ENCODE peak calls at places on chromosome 13, in nine cellular contexts. One of them, this sample, is unnamed. For H3K4me1 and H3K36me3, the result is how much of the 10 kb centered on the place peaks cover.

GRCh38 chr13:26991508-26992181 is 180.0 kb downstream of the USP12 start:
- DNase-seq in thyroid gland: no peak
- DNase-seq in aorta: no peak
- DNase-seq in IMR-90: peak
- DNase-seq in CD8-positive, alpha-beta memory T cell: peak
- DNase-seq in small intestine: no peak
- DNase-seq in colonic mucosa: no peak
- DNase-seq in lower lobe of right lung: no peak
- DNase-seq in OCI-LY7: no peak
- DNase-seq in this sample: no peak

GRCh38 chr13:67632590-67632989 is 402.5 kb upstream of the PCDH9 start:
- DNase-seq in OCI-LY7: no peak
- DNase-seq in small intestine: no peak
- DNase-seq in colonic mucosa: no peak
- DNase-seq in lower lobe of right lung: no peak
- DNase-seq in IMR-90: peak
- DNase-seq in thyroid gland: no peak
- DNase-seq in aorta: no peak
- DNase-seq in CD8-positive, alpha-beta memory T cell: no peak
- DNase-seq in this sample: no peak

GRCh38 chr13:96229356-96229755 is 139.4 kb downstream of the HS6ST3 start:
- DNase-seq in CD8-positive, alpha-beta memory T cell: no peak
- DNase-seq in lower lobe of right lung: no peak
- DNase-seq in small intestine: peak
- DNase-seq in IMR-90: no peak
- DNase-seq in thyroid gland: no peak
- DNase-seq in aorta: no peak
- DNase-seq in OCI-LY7: peak
- DNase-seq in colonic mucosa: no peak
- DNase-seq in this sample: no peak

GRCh38 chr13:33286143-33286542 is 588 bp upstream of the STARD13 start:
- DNase-seq in aorta: no peak
- DNase-seq in colonic mucosa: peak
- DNase-seq in small intestine: peak
- DNase-seq in thyroid gland: peak
- DNase-seq in OCI-LY7: no peak
- DNase-seq in IMR-90: no peak
- DNase-seq in lower lobe of right lung: no peak
- DNase-seq in CD8-positive, alpha-beta memory T cell: no peak
- DNase-seq in this sample: no peak

GRCh38 chr13:27712421-27712820 is 79.9 kb upstream of the GSX1 start:
- DNase-seq in small intestine: peak
- DNase-seq in OCI-LY7: peak
- DNase-seq in IMR-90: no peak
- DNase-seq in thyroid gland: peak
- DNase-seq in CD8-positive, alpha-beta memory T cell: no peak
- DNase-seq in colonic mucosa: no peak
- DNase-seq in aorta: no peak
- DNase-seq in lower lobe of right lung: no peak
- DNase-seq in this sample: no peak

GRCh38 chr13:31225998-31226675 is 26.4 kb downstream of the B3GLCT start:
- DNase-seq in lower lobe of right lung: no peak
- DNase-seq in aorta: no peak
- DNase-seq in IMR-90: no peak
- DNase-seq in small intestine: no peak
- DNase-seq in CD8-positive, alpha-beta memory T cell: no peak
- DNase-seq in OCI-LY7: no peak
- DNase-seq in thyroid gland: no peak
- DNase-seq in colonic mucosa: no peak
- DNase-seq in this sample: no peak

GRCh38 chr13:50422181-50423148 is 407.2 kb downstream of the KCNRG start:
- DNase-seq in IMR-90: no peak
- DNase-seq in lower lobe of right lung: no peak
- DNase-seq in aorta: no peak
- DNase-seq in OCI-LY7: no peak
- DNase-seq in colonic mucosa: no peak
- DNase-seq in small intestine: peak
- DNase-seq in CD8-positive, alpha-beta memory T cell: no peak
- DNase-seq in thyroid gland: no peak
- DNase-seq in this sample: no peak

GRCh38 chr13:53138369-53139036 is 109.9 kb downstream of the OLFM4 start:
- DNase-seq in OCI-LY7: no peak
- DNase-seq in aorta: peak
- DNase-seq in colonic mucosa: no peak
- DNase-seq in IMR-90: peak
- DNase-seq in small intestine: no peak
- DNase-seq in thyroid gland: peak
- DNase-seq in lower lobe of right lung: no peak
- DNase-seq in CD8-positive, alpha-beta memory T cell: no peak
- DNase-seq in this sample: peak

GRCh38 chr13:25085125-25085742 is 10.7 kb upstream of the PABPC3 start:
- DNase-seq in OCI-LY7: peak
- DNase-seq in CD8-positive, alpha-beta memory T cell: no peak
- DNase-seq in small intestine: peak
- DNase-seq in aorta: no peak
- DNase-seq in colonic mucosa: peak
- DNase-seq in thyroid gland: peak
- DNase-seq in lower lobe of right lung: no peak
- DNase-seq in IMR-90: peak
- DNase-seq in this sample: no peak

GRCh38 chr13:73991384-73991783 is 142.8 kb downstream of the KLF12 start:
- DNase-seq in small intestine: no peak
- DNase-seq in aorta: no peak
- DNase-seq in CD8-positive, alpha-beta memory T cell: no peak
- DNase-seq in lower lobe of right lung: no peak
- DNase-seq in thyroid gland: no peak
- DNase-seq in OCI-LY7: peak
- DNase-seq in colonic mucosa: no peak
- DNase-seq in IMR-90: no peak
- DNase-seq in this sample: no peak

GRCh38 chr13:73996569-73996968 is 137.6 kb downstream of the KLF12 start:
- DNase-seq in OCI-LY7: no peak
- DNase-seq in aorta: no peak
- DNase-seq in colonic mucosa: no peak
- DNase-seq in lower lobe of right lung: no peak
- DNase-seq in IMR-90: no peak
- DNase-seq in thyroid gland: no peak
- DNase-seq in small intestine: no peak
- DNase-seq in CD8-positive, alpha-beta memory T cell: no peak
- DNase-seq in this sample: no peak

GRCh38 chr13:73991884-73992283 is 142.3 kb downstream of the KLF12 start:
- DNase-seq in small intestine: no peak
- DNase-seq in IMR-90: no peak
- DNase-seq in aorta: no peak
- DNase-seq in thyroid gland: no peak
- DNase-seq in OCI-LY7: peak
- DNase-seq in lower lobe of right lung: no peak
- DNase-seq in CD8-positive, alpha-beta memory T cell: no peak
- DNase-seq in colonic mucosa: no peak
- DNase-seq in this sample: no peak

GRCh38 chr13:73995752-73996151 is 138.5 kb downstream of the KLF12 start:
- DNase-seq in thyroid gland: no peak
- DNase-seq in lower lobe of right lung: no peak
- DNase-seq in small intestine: no peak
- DNase-seq in colonic mucosa: no peak
- DNase-seq in OCI-LY7: no peak
- DNase-seq in IMR-90: no peak
- DNase-seq in CD8-positive, alpha-beta memory T cell: no peak
- DNase-seq in aorta: peak
- DNase-seq in this sample: no peak

GRCh38 chr13:73993661-73994060 is 140.5 kb downstream of the KLF12 start:
- DNase-seq in lower lobe of right lung: no peak
- DNase-seq in IMR-90: no peak
- DNase-seq in CD8-positive, alpha-beta memory T cell: no peak
- DNase-seq in aorta: no peak
- DNase-seq in small intestine: no peak
- DNase-seq in OCI-LY7: no peak
- DNase-seq in thyroid gland: no peak
- DNase-seq in colonic mucosa: no peak
- DNase-seq in this sample: no peak
- H3K4me1 ChIP-seq in lower lobe of right lung: under half
- H3K4me1 ChIP-seq in IMR-90: under half
- H3K4me1 ChIP-seq in CD8-positive, alpha-beta memory T cell: under half
- H3K4me1 ChIP-seq in aorta: under half
- H3K4me1 ChIP-seq in small intestine: under half
- H3K4me1 ChIP-seq in OCI-LY7: half or more
- H3K4me1 ChIP-seq in thyroid gland: under half
- H3K4me1 ChIP-seq in colonic mucosa: under half
- H3K4me1 ChIP-seq in this sample: under half

DNA sequence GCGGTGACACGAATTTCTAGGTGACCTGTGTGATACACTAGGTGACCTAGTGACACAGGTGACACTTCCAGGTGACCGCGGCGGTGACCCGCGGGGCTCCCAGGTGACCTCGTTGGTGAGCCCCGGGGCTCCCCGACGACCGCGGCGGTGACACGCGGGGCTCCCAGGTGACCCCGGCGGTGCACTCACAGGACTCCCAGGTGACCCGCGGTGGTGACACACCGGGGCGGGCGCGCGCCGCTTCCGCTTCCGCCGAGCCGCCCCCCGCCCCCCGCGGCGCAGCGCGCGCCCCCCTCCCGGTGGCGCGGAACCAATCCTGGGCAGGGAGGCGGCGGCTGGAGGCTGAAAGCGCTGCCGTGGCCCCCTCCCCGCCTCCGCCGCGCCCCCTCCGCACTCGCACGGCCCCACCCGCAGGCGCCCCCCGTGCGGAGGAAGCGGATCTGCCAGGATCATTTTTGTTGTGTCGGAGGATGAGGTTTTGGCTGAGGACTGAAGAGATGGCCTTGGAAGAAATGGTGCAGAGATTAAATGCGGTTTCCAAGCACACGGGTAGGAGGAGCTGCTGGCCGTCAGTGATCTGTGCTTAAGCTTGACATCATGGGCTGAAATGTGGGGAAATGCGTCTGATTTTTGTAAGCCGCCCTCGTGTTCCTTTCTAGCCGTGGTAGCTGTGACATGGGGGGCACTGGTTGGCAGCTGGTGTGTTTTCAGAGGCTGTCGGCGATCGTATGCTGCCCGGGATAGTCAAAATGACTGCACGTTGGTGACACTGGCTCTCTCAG is at the start of gene MCF2L:
- DNase-seq in CD8-positive, alpha-beta memory T cell: peak
- DNase-seq in thyroid gland: peak
- DNase-seq in colonic mucosa: peak
- DNase-seq in aorta: no peak
- DNase-seq in small intestine: peak
- DNase-seq in lower lobe of right lung: peak
- DNase-seq in OCI-LY7: peak
- DNase-seq in IMR-90: peak
- DNase-seq in this sample: no peak
- H3K4me3 ChIP-seq in CD8-positive, alpha-beta memory T cell: peak
- H3K4me3 ChIP-seq in thyroid gland: peak
- H3K4me3 ChIP-seq in colonic mucosa: peak
- H3K4me3 ChIP-seq in aorta: peak
- H3K4me3 ChIP-seq in small intestine: peak
- H3K4me3 ChIP-seq in lower lobe of right lung: peak
- H3K4me3 ChIP-seq in OCI-LY7: peak
- H3K4me3 ChIP-seq in IMR-90: no peak
- H3K4me3 ChIP-seq in this sample: peak

DNA sequence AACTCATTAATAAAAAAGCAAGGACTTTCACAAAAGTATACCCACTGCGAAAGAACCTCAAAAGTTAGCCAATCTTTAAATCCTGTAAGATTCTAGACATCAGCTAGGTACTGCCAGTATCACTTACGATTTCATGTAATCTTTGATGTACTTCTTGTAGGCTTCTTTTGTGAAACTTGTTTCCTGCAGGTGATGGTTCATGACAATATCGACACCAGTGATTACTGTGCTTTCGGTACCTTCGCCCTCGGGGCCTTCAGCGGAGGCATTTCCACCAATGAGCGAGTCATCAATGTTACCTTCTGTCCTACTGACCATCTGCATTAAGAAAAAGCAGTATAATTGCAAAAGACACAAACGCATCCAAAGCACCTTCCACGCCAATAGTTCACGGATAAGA is 1.1 kb downstream of the TPT1 start:
- DNase-seq in thyroid gland: no peak
- DNase-seq in CD8-positive, alpha-beta memory T cell: no peak
- DNase-seq in colonic mucosa: no peak
- DNase-seq in IMR-90: no peak
- DNase-seq in aorta: no peak
- DNase-seq in lower lobe of right lung: no peak
- DNase-seq in small intestine: no peak
- DNase-seq in OCI-LY7: no peak
- DNase-seq in this sample: no peak
- H3K36me3 ChIP-seq in thyroid gland: half or more
- H3K36me3 ChIP-seq in CD8-positive, alpha-beta memory T cell: under half
- H3K36me3 ChIP-seq in colonic mucosa: under half
- H3K36me3 ChIP-seq in IMR-90: under half
- H3K36me3 ChIP-seq in aorta: under half
- H3K36me3 ChIP-seq in lower lobe of right lung: half or more
- H3K36me3 ChIP-seq in small intestine: under half
- H3K36me3 ChIP-seq in OCI-LY7: half or more
- H3K36me3 ChIP-seq in this sample: under half

GRCh38 chr13:101623469-101624209 is 171.2 kb downstream of the ITGBL1 start:
- DNase-seq in colonic mucosa: no peak
- DNase-seq in CD8-positive, alpha-beta memory T cell: no peak
- DNase-seq in small intestine: no peak
- DNase-seq in OCI-LY7: no peak
- DNase-seq in IMR-90: peak
- DNase-seq in thyroid gland: no peak
- DNase-seq in lower lobe of right lung: no peak
- DNase-seq in aorta: no peak
- DNase-seq in this sample: no peak

GRCh38 chr13:101624210-101624922 is 171.9 kb downstream of the ITGBL1 start:
- DNase-seq in aorta: no peak
- DNase-seq in IMR-90: peak
- DNase-seq in CD8-positive, alpha-beta memory T cell: no peak
- DNase-seq in lower lobe of right lung: no peak
- DNase-seq in thyroid gland: no peak
- DNase-seq in small intestine: no peak
- DNase-seq in OCI-LY7: no peak
- DNase-seq in colonic mucosa: no peak
- DNase-seq in this sample: no peak

GRCh38 chr13:101618440-101619187 is 166.1 kb downstream of the ITGBL1 start:
- DNase-seq in lower lobe of right lung: no peak
- DNase-seq in aorta: no peak
- DNase-seq in colonic mucosa: no peak
- DNase-seq in CD8-positive, alpha-beta memory T cell: peak
- DNase-seq in OCI-LY7: no peak
- DNase-seq in thyroid gland: no peak
- DNase-seq in small intestine: peak
- DNase-seq in IMR-90: no peak
- DNase-seq in this sample: no peak

GRCh38 chr13:101624981-101625380 is 172.5 kb downstream of the ITGBL1 start:
- DNase-seq in lower lobe of right lung: no peak
- DNase-seq in aorta: no peak
- DNase-seq in IMR-90: no peak
- DNase-seq in CD8-positive, alpha-beta memory T cell: no peak
- DNase-seq in colonic mucosa: no peak
- DNase-seq in OCI-LY7: no peak
- DNase-seq in small intestine: no peak
- DNase-seq in thyroid gland: no peak
- DNase-seq in this sample: no peak

DNA sequence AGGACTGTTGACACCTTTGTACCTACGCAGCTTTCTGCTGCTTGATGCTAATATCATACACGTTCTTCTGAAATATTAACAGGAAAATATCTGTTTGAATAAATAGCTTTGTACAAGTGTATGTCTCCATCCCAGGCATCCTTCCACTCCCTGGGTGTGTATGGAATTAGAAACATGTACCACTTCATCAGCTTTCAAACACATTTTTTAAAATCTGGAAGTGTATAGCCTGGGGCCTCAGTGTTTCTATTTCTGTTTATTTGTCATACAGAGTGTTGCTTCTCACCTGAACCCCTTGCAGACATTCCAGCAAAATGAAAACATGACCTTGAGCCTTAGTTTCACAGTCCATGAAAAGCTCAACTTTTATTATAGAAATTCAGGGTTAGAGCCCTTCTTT is 168.6 kb downstream of the ITGBL1 start:
- DNase-seq in aorta: no peak
- DNase-seq in IMR-90: no peak
- DNase-seq in small intestine: no peak
- DNase-seq in CD8-positive, alpha-beta memory T cell: no peak
- DNase-seq in OCI-LY7: no peak
- DNase-seq in lower lobe of right lung: no peak
- DNase-seq in colonic mucosa: no peak
- DNase-seq in thyroid gland: no peak
- DNase-seq in this sample: no peak
- H3K4me1 ChIP-seq in aorta: under half
- H3K4me1 ChIP-seq in IMR-90: under half
- H3K4me1 ChIP-seq in small intestine: under half
- H3K4me1 ChIP-seq in CD8-positive, alpha-beta memory T cell: under half
- H3K4me1 ChIP-seq in OCI-LY7: under half
- H3K4me1 ChIP-seq in lower lobe of right lung: under half
- H3K4me1 ChIP-seq in colonic mucosa: under half
- H3K4me1 ChIP-seq in thyroid gland: under half
- H3K4me1 ChIP-seq in this sample: under half